ENCODE peak calls at places on chromosome 18, in ten cellular contexts. One of them, this sample, is unnamed.

GRCh38 chr18:7329036-7329435 is 98.1 kb downstream of the LRRC30 start:
- DNase-seq in left ventricle myocardium inferior: no peak
- DNase-seq in transverse colon: no peak
- DNase-seq in HFFc6: no peak
- DNase-seq in endothelial cell of umbilical vein: no peak
- DNase-seq in upper lobe of left lung: no peak
- DNase-seq in HFF-Myc: no peak
- DNase-seq in nephron progenitor cell: no peak
- DNase-seq in fibroblast of pulmonary artery: peak; percentile 52
- DNase-seq in epithelial cell of esophagus: peak; percentile 57
- DNase-seq in this sample: no peak

GRCh38 chr18:10131783-10132381 is 218.1 kb downstream of the VAPA start:
- DNase-seq in epithelial cell of esophagus: no peak
- DNase-seq in endothelial cell of umbilical vein: no peak
- DNase-seq in upper lobe of left lung: peak; percentile 33
- DNase-seq in HFFc6: no peak
- DNase-seq in transverse colon: no peak
- DNase-seq in fibroblast of pulmonary artery: no peak
- DNase-seq in left ventricle myocardium inferior: no peak
- DNase-seq in nephron progenitor cell: peak; percentile 72
- DNase-seq in HFF-Myc: no peak
- DNase-seq in this sample: no peak

GRCh38 chr18:32777049-32777448 is 4.2 kb upstream of the KLHL14 start:
- DNase-seq in upper lobe of left lung: no peak
- DNase-seq in nephron progenitor cell: no peak
- DNase-seq in epithelial cell of esophagus: peak; percentile 58
- DNase-seq in HFFc6: no peak
- DNase-seq in HFF-Myc: no peak
- DNase-seq in fibroblast of pulmonary artery: no peak
- DNase-seq in transverse colon: no peak
- DNase-seq in endothelial cell of umbilical vein: no peak
- DNase-seq in left ventricle myocardium inferior: no peak
- DNase-seq in this sample: no peak

GRCh38 chr18:69763821-69764220 is 183.9 kb downstream of the CD226 start:
- DNase-seq in upper lobe of left lung: no peak
- DNase-seq in HFFc6: no peak
- DNase-seq in fibroblast of pulmonary artery: no peak
- DNase-seq in endothelial cell of umbilical vein: no peak
- DNase-seq in nephron progenitor cell: no peak
- DNase-seq in transverse colon: no peak
- DNase-seq in epithelial cell of esophagus: no peak
- DNase-seq in HFF-Myc: no peak
- DNase-seq in left ventricle myocardium inferior: no peak
- DNase-seq in this sample: no peak

GRCh38 chr18:52888014-52888413 is 548.0 kb downstream of the DCC start:
- DNase-seq in nephron progenitor cell: no peak
- DNase-seq in transverse colon: no peak
- DNase-seq in endothelial cell of umbilical vein: no peak
- DNase-seq in HFF-Myc: no peak
- DNase-seq in upper lobe of left lung: no peak
- DNase-seq in fibroblast of pulmonary artery: no peak
- DNase-seq in HFFc6: no peak
- DNase-seq in left ventricle myocardium inferior: no peak
- DNase-seq in epithelial cell of esophagus: no peak
- DNase-seq in this sample: no peak

GRCh38 chr18:62572456-62572855 is 49.6 kb downstream of the ZCCHC2 start:
- DNase-seq in epithelial cell of esophagus: peak; percentile 71
- DNase-seq in left ventricle myocardium inferior: no peak
- DNase-seq in upper lobe of left lung: no peak
- DNase-seq in HFF-Myc: no peak
- DNase-seq in transverse colon: no peak
- DNase-seq in endothelial cell of umbilical vein: no peak
- DNase-seq in nephron progenitor cell: no peak
- DNase-seq in fibroblast of pulmonary artery: no peak
- DNase-seq in HFFc6: no peak
- DNase-seq in this sample: no peak

GRCh38 chr18:31980863-31981262 is 37.8 kb upstream of the RNF125 start:
- DNase-seq in HFFc6: no peak
- DNase-seq in HFF-Myc: no peak
- DNase-seq in transverse colon: no peak
- DNase-seq in fibroblast of pulmonary artery: no peak
- DNase-seq in upper lobe of left lung: no peak
- DNase-seq in nephron progenitor cell: no peak
- DNase-seq in endothelial cell of umbilical vein: no peak
- DNase-seq in left ventricle myocardium inferior: no peak
- DNase-seq in epithelial cell of esophagus: no peak
- DNase-seq in this sample: no peak

GRCh38 chr18:32735781-32736180 is 37.0 kb downstream of the KLHL14 start:
- DNase-seq in nephron progenitor cell: no peak
- DNase-seq in HFF-Myc: no peak
- DNase-seq in upper lobe of left lung: no peak
- DNase-seq in HFFc6: no peak
- DNase-seq in epithelial cell of esophagus: peak; percentile 82
- DNase-seq in left ventricle myocardium inferior: no peak
- DNase-seq in fibroblast of pulmonary artery: peak; percentile 5
- DNase-seq in endothelial cell of umbilical vein: no peak
- DNase-seq in transverse colon: no peak
- DNase-seq in this sample: no peak

GRCh38 chr18:39749154-39749553 is 2183.6 kb upstream of the CELF4 start:
- DNase-seq in epithelial cell of esophagus: peak; percentile 11
- DNase-seq in HFF-Myc: no peak
- DNase-seq in transverse colon: no peak
- DNase-seq in fibroblast of pulmonary artery: no peak
- DNase-seq in left ventricle myocardium inferior: no peak
- DNase-seq in upper lobe of left lung: no peak
- DNase-seq in nephron progenitor cell: no peak
- DNase-seq in endothelial cell of umbilical vein: no peak
- DNase-seq in HFFc6: no peak
- DNase-seq in this sample: no peak

GRCh38 chr18:5107990-5108389 is 89.1 kb downstream of the AKAIN1 start:
- DNase-seq in epithelial cell of esophagus: no peak
- DNase-seq in fibroblast of pulmonary artery: no peak
- DNase-seq in transverse colon: no peak
- DNase-seq in nephron progenitor cell: peak; percentile 26
- DNase-seq in upper lobe of left lung: no peak
- DNase-seq in left ventricle myocardium inferior: no peak
- DNase-seq in endothelial cell of umbilical vein: no peak
- DNase-seq in HFF-Myc: no peak
- DNase-seq in HFFc6: no peak
- DNase-seq in this sample: no peak

GRCh38 chr18:43772907-43773306 is 495.6 kb upstream of the SYT4 start:
- DNase-seq in endothelial cell of umbilical vein: no peak
- DNase-seq in epithelial cell of esophagus: no peak
- DNase-seq in left ventricle myocardium inferior: peak; percentile 42
- DNase-seq in upper lobe of left lung: no peak
- DNase-seq in fibroblast of pulmonary artery: no peak
- DNase-seq in transverse colon: no peak
- DNase-seq in nephron progenitor cell: no peak
- DNase-seq in HFFc6: no peak
- DNase-seq in HFF-Myc: no peak
- DNase-seq in this sample: no peak

GRCh38 chr18:36333418-36333817 is 35.9 kb downstream of the FHOD3 start:
- DNase-seq in nephron progenitor cell: no peak
- DNase-seq in endothelial cell of umbilical vein: no peak
- DNase-seq in epithelial cell of esophagus: no peak
- DNase-seq in HFF-Myc: peak; percentile 69
- DNase-seq in left ventricle myocardium inferior: no peak
- DNase-seq in upper lobe of left lung: no peak
- DNase-seq in HFFc6: peak; percentile 23
- DNase-seq in transverse colon: no peak
- DNase-seq in fibroblast of pulmonary artery: peak; percentile 90
- DNase-seq in this sample: no peak

GRCh38 chr18:32328379-32328778 is 138.5 kb downstream of the MEP1B start:
- DNase-seq in endothelial cell of umbilical vein: no peak
- DNase-seq in left ventricle myocardium inferior: no peak
- DNase-seq in upper lobe of left lung: no peak
- DNase-seq in HFFc6: no peak
- DNase-seq in fibroblast of pulmonary artery: peak; percentile 75
- DNase-seq in HFF-Myc: no peak
- DNase-seq in epithelial cell of esophagus: peak; percentile 40
- DNase-seq in transverse colon: no peak
- DNase-seq in nephron progenitor cell: no peak
- DNase-seq in this sample: no peak

GRCh38 chr18:58454406-58455061 is 174.4 kb downstream of the ALPK2 start:
- DNase-seq in transverse colon: no peak
- DNase-seq in fibroblast of pulmonary artery: no peak
- DNase-seq in left ventricle myocardium inferior: no peak
- DNase-seq in endothelial cell of umbilical vein: no peak
- DNase-seq in epithelial cell of esophagus: peak; percentile 10
- DNase-seq in nephron progenitor cell: no peak
- DNase-seq in upper lobe of left lung: no peak
- DNase-seq in HFF-Myc: no peak
- DNase-seq in HFFc6: no peak
- DNase-seq in this sample: no peak

GRCh38 chr18:22021701-22022100 is 147.7 kb upstream of the GATA6 start:
- DNase-seq in upper lobe of left lung: peak; percentile 29
- DNase-seq in left ventricle myocardium inferior: no peak
- DNase-seq in epithelial cell of esophagus: no peak
- DNase-seq in HFF-Myc: no peak
- DNase-seq in transverse colon: peak; percentile 61
- DNase-seq in endothelial cell of umbilical vein: no peak
- DNase-seq in nephron progenitor cell: no peak
- DNase-seq in HFFc6: no peak
- DNase-seq in fibroblast of pulmonary artery: no peak
- DNase-seq in this sample: no peak

DNA sequence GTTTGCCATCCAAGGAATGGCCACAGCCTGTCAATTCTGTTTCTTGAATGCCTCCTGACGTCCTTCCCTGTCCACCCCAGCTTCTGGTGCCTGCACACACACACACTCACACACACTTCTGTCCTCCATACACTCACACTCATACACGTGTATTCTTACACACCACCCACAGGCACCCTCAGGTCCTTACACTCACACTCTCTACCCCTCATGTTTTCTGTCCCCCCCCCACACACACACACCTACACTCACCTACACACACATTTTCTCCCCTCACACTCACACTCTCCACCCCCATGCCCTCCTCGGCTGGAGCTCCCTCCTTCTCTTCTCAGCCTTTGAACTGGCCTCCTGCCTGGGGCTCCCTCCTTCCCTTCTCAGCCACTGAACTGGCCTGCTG is 148.0 kb upstream of the SALL3 start:
- DNase-seq in nephron progenitor cell: no peak
- DNase-seq in HFFc6: no peak
- DNase-seq in transverse colon: no peak
- DNase-seq in upper lobe of left lung: no peak
- DNase-seq in fibroblast of pulmonary artery: no peak
- DNase-seq in left ventricle myocardium inferior: no peak
- DNase-seq in epithelial cell of esophagus: no peak
- DNase-seq in endothelial cell of umbilical vein: no peak
- DNase-seq in HFF-Myc: no peak
- DNase-seq in this sample: no peak
- TF ChIP-seq CTCF in nephron progenitor cell: no peak
- TF ChIP-seq CTCF in HFFc6: no peak
- TF ChIP-seq CTCF in transverse colon: no peak
- TF ChIP-seq CTCF in upper lobe of left lung: no peak
- TF ChIP-seq CTCF in fibroblast of pulmonary artery: no peak
- TF ChIP-seq CTCF in left ventricle myocardium inferior: no peak
- TF ChIP-seq CTCF in epithelial cell of esophagus: no peak
- TF ChIP-seq CTCF in endothelial cell of umbilical vein: no peak
- TF ChIP-seq CTCF in HFF-Myc: no peak
- TF ChIP-seq CTCF in this sample: no peak

DNA sequence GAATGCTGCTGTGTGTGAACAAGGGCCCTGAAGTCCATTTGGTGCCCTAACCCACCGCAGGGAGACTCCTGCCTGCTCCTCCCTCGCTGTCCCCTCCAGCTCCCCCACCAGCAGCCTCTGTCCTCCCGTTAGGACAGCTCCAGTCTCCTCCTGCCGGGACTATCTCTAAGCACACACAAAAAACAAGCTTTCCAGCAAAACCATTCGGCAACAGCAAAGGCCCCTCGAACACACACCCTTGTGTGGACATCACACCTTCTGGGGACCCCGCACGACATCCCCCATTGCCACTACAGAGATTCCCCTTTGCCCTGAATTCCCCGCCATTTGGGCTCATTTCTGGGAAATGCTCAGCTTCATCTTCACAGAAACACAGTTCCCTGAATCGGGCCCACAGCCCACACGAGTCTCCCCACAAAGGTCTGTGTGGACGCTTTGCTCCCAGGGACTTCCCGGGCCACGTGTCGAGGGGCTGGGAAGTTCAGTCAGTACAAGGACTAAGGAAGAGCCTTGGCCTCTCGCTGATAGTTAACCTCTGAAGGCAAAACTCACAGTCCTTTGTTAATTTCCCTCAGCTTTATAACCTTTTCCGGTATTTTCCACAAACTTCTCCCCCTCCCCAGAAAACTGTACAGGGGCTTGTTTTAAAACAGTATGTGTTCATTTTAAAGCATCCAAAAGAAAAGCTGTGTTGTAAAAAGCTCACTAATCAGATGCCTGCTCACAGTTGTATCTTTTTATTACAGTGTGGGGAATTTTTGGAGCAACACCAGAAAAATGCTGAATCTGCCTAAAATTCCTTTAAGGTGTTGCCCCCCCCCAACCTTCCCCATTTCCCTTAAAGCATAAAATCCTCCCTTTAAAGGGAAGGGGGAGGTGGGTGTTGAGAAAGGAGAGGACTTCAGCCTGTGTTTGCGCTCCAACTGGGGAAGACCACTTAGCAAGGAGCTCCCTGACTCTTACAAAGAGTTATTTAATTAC is 25.9 kb downstream of the SMAD7 start:
- DNase-seq in epithelial cell of esophagus: no peak
- DNase-seq in nephron progenitor cell: no peak
- DNase-seq in left ventricle myocardium inferior: no peak
- DNase-seq in HFF-Myc: no peak
- DNase-seq in transverse colon: no peak
- DNase-seq in HFFc6: no peak
- DNase-seq in upper lobe of left lung: no peak
- DNase-seq in endothelial cell of umbilical vein: peak; percentile 20
- DNase-seq in fibroblast of pulmonary artery: peak; percentile 22
- DNase-seq in this sample: no peak
- TF ChIP-seq CTCF in epithelial cell of esophagus: no peak
- TF ChIP-seq CTCF in nephron progenitor cell: no peak
- TF ChIP-seq CTCF in left ventricle myocardium inferior: no peak
- TF ChIP-seq CTCF in HFF-Myc: no peak
- TF ChIP-seq CTCF in transverse colon: no peak
- TF ChIP-seq CTCF in HFFc6: no peak
- TF ChIP-seq CTCF in upper lobe of left lung: no peak
- TF ChIP-seq CTCF in endothelial cell of umbilical vein: no peak
- TF ChIP-seq CTCF in fibroblast of pulmonary artery: no peak
- TF ChIP-seq CTCF in this sample: no peak

GRCh38 chr18:59547691-59548182 is 149.5 kb downstream of the CCBE1 start:
- DNase-seq in HFFc6: peak; percentile 90
- DNase-seq in upper lobe of left lung: no peak
- DNase-seq in fibroblast of pulmonary artery: peak; percentile 81
- DNase-seq in transverse colon: no peak
- DNase-seq in HFF-Myc: no peak
- DNase-seq in epithelial cell of esophagus: peak; percentile 50
- DNase-seq in nephron progenitor cell: no peak
- DNase-seq in endothelial cell of umbilical vein: no peak
- DNase-seq in left ventricle myocardium inferior: no peak
- DNase-seq in this sample: no peak
- TF ChIP-seq CTCF in HFFc6: peak; percentile 76
- TF ChIP-seq CTCF in upper lobe of left lung: no peak
- TF ChIP-seq CTCF in fibroblast of pulmonary artery: peak; percentile 18
- TF ChIP-seq CTCF in transverse colon: no peak
- TF ChIP-seq CTCF in HFF-Myc: no peak
- TF ChIP-seq CTCF in epithelial cell of esophagus: no peak
- TF ChIP-seq CTCF in nephron progenitor cell: no peak
- TF ChIP-seq CTCF in endothelial cell of umbilical vein: no peak
- TF ChIP-seq CTCF in left ventricle myocardium inferior: no peak
- TF ChIP-seq CTCF in this sample: no peak

GRCh38 chr18:65753520-65753919 is 2.7 kb downstream of the CDH7 start:
- DNase-seq in epithelial cell of esophagus: peak; percentile 50
- DNase-seq in left ventricle myocardium inferior: no peak
- DNase-seq in transverse colon: no peak
- DNase-seq in upper lobe of left lung: no peak
- DNase-seq in nephron progenitor cell: peak; percentile 60
- DNase-seq in HFF-Myc: no peak
- DNase-seq in HFFc6: no peak
- DNase-seq in fibroblast of pulmonary artery: peak; percentile 1
- DNase-seq in endothelial cell of umbilical vein: no peak
- DNase-seq in this sample: no peak
- TF ChIP-seq CTCF in epithelial cell of esophagus: peak; percentile 64
- TF ChIP-seq CTCF in left ventricle myocardium inferior: no peak
- TF ChIP-seq CTCF in transverse colon: peak; percentile 15
- TF ChIP-seq CTCF in upper lobe of left lung: no peak
- TF ChIP-seq CTCF in nephron progenitor cell: peak; percentile 68
- TF ChIP-seq CTCF in HFF-Myc: no peak
- TF ChIP-seq CTCF in HFFc6: no peak
- TF ChIP-seq CTCF in fibroblast of pulmonary artery: peak; percentile 5
- TF ChIP-seq CTCF in endothelial cell of umbilical vein: no peak
- TF ChIP-seq CTCF in this sample: no peak

This sample was measured in natural killer cell.